ENCODE peak calls at places on chromosomes 2 and 18, in eight cellular contexts. V is fibroblast of the aortic adventitia, R is BE2C, S is mucosa of gallbladder, P is COR-L47, W is progenitor cell of endocrine pancreas, G is RWPE1, L is T-cell. I is an unnamed sample.

GRCh38 chr2:27322301-27322765 is 564 bp downstream of the MPV17 start:
- DNase-seq in L (peak), R (no peak), S (no peak), W (no peak), V (peak), P (no peak), G (no peak), I (peak)

GRCh38 chr2:10039658-10040410 is 3.5 kb upstream of the KLF11 start:
- DNase-seq in P (no peak), S (no peak), V (peak), W (no peak), G (no peak), R (peak), L (no peak), I (no peak)

GRCh38 chr18:36075862-36076587 is 8.7 kb upstream of the RPRD1A start:
- DNase-seq in P (no peak), S (no peak), L (no peak), V (peak), R (no peak), W (no peak), G (no peak), I (no peak)

GRCh38 chr2:112636605-112637288 is 9.0 kb upstream of the SLC20A1 start:
- DNase-seq in R (no peak), G (no peak), L (no peak), S (no peak), P (no peak), W (no peak), V (no peak), I (peak)

GRCh38 chr2:88707003-88707402 is 15.5 kb downstream of the RPIA start:
- DNase-seq in P (peak), R (no peak), G (no peak), L (no peak), V (no peak), W (no peak), S (no peak), I (no peak)

GRCh38 chr2:147663153-147663961 is 181.5 kb upstream of the ACVR2A start:
- DNase-seq in P (no peak), W (no peak), G (no peak), L (peak), R (no peak), V (no peak), S (no peak), I (no peak)

GRCh38 chr2:234514873-234515638 is 18.2 kb upstream of the ARL4C start:
- DNase-seq in G (no peak), L (no peak), V (no peak), S (no peak), W (no peak), R (no peak), P (no peak), I (no peak)

GRCh38 chr2:69073928-69074575 is 61.1 kb downstream of the ANTXR1 start:
- DNase-seq in L (no peak), V (peak), G (no peak), W (no peak), R (no peak), P (no peak), S (no peak), I (no peak)

GRCh38 chr2:50401772-50402653 is 629.9 kb downstream of the NRXN1 start:
- DNase-seq in G (peak), R (peak), W (peak), V (peak), L (no peak), S (peak), P (peak), I (peak)

GRCh38 chr2:185381631-185382030 is 357.0 kb upstream of the FSIP2 start:
- DNase-seq in R (no peak), G (no peak), P (no peak), S (no peak), L (no peak), W (no peak), V (no peak), I (no peak)

GRCh38 chr18:22166070-22166972 is 3.1 kb upstream of the GATA6 start:
- DNase-seq in P (no peak), W (no peak), L (no peak), S (peak), V (peak), G (no peak), R (no peak), I (no peak)

I was measured in germinal center.